ENCODE peak calls at places on chromosomes 12 and 14, in seven cellular contexts. One of them, this sample, is unnamed.

GRCh38 chr12:131261906-131262305 is 308.2 kb downstream of the ADGRD1 start:
- DNase-seq in Panc1: no peak
- DNase-seq in BJ: no peak
- DNase-seq in cardiac fibroblast: no peak
- DNase-seq in GM23338: no peak
- DNase-seq in lower lobe of right lung: peak
- DNase-seq in fibroblast of the aortic adventitia: no peak
- DNase-seq in this sample: no peak

GRCh38 chr12:109654357-109654756 is 59.3 kb upstream of the FAM222A start:
- DNase-seq in lower lobe of right lung: no peak
- DNase-seq in fibroblast of the aortic adventitia: no peak
- DNase-seq in cardiac fibroblast: no peak
- DNase-seq in GM23338: no peak
- DNase-seq in Panc1: no peak
- DNase-seq in BJ: no peak
- DNase-seq in this sample: no peak

GRCh38 chr14:102215071-102215470 is 75.4 kb downstream of the WDR20 start:
- DNase-seq in fibroblast of the aortic adventitia: peak
- DNase-seq in BJ: no peak
- DNase-seq in Panc1: no peak
- DNase-seq in GM23338: no peak
- DNase-seq in lower lobe of right lung: no peak
- DNase-seq in cardiac fibroblast: peak
- DNase-seq in this sample: peak

GRCh38 chr12:30026621-30027234 is 243.0 kb upstream of the TMTC1 start:
- DNase-seq in Panc1: no peak
- DNase-seq in cardiac fibroblast: peak
- DNase-seq in BJ: peak
- DNase-seq in lower lobe of right lung: no peak
- DNase-seq in GM23338: no peak
- DNase-seq in fibroblast of the aortic adventitia: peak
- DNase-seq in this sample: peak

GRCh38 chr12:62808166-62808879 is 126.6 kb downstream of the PPM1H start:
- DNase-seq in cardiac fibroblast: no peak
- DNase-seq in Panc1: no peak
- DNase-seq in BJ: no peak
- DNase-seq in fibroblast of the aortic adventitia: no peak
- DNase-seq in lower lobe of right lung: no peak
- DNase-seq in GM23338: no peak
- DNase-seq in this sample: no peak

GRCh38 chr12:39102474-39103209 is 197.3 kb upstream of the CPNE8 start:
- DNase-seq in lower lobe of right lung: no peak
- DNase-seq in BJ: no peak
- DNase-seq in Panc1: no peak
- DNase-seq in GM23338: no peak
- DNase-seq in fibroblast of the aortic adventitia: peak
- DNase-seq in cardiac fibroblast: peak
- DNase-seq in this sample: peak

GRCh38 chr12:32903763-32904162 is 7.2 kb upstream of the PKP2 start:
- DNase-seq in cardiac fibroblast: no peak
- DNase-seq in BJ: no peak
- DNase-seq in lower lobe of right lung: no peak
- DNase-seq in GM23338: no peak
- DNase-seq in fibroblast of the aortic adventitia: no peak
- DNase-seq in Panc1: no peak
- DNase-seq in this sample: no peak

GRCh38 chr14:59463773-59464650 is 1.2 kb downstream of the GPR135 start:
- DNase-seq in fibroblast of the aortic adventitia: no peak
- DNase-seq in GM23338: peak
- DNase-seq in lower lobe of right lung: peak
- DNase-seq in Panc1: no peak
- DNase-seq in BJ: no peak
- DNase-seq in cardiac fibroblast: peak
- DNase-seq in this sample: no peak

GRCh38 chr12:21710944-21711343 is 53.3 kb upstream of the LDHB start:
- DNase-seq in fibroblast of the aortic adventitia: peak
- DNase-seq in GM23338: no peak
- DNase-seq in Panc1: no peak
- DNase-seq in cardiac fibroblast: peak
- DNase-seq in BJ: no peak
- DNase-seq in lower lobe of right lung: no peak
- DNase-seq in this sample: no peak

GRCh38 chr14:64507376-64508156 is 3.0 kb downstream of the ZBTB1 start:
- DNase-seq in Panc1: no peak
- DNase-seq in lower lobe of right lung: no peak
- DNase-seq in BJ: no peak
- DNase-seq in cardiac fibroblast: peak
- DNase-seq in fibroblast of the aortic adventitia: no peak
- DNase-seq in GM23338: no peak
- DNase-seq in this sample: no peak

GRCh38 chr14:101019974-101020710 is 116.6 kb upstream of the RTL1 start:
- DNase-seq in BJ: no peak
- DNase-seq in cardiac fibroblast: no peak
- DNase-seq in Panc1: no peak
- DNase-seq in lower lobe of right lung: no peak
- DNase-seq in GM23338: no peak
- DNase-seq in fibroblast of the aortic adventitia: no peak
- DNase-seq in this sample: no peak

GRCh38 chr12:49827351-49828099 is 688 bp downstream of the NCKAP5L start:
- DNase-seq in GM23338: peak
- DNase-seq in BJ: no peak
- DNase-seq in lower lobe of right lung: peak
- DNase-seq in cardiac fibroblast: peak
- DNase-seq in Panc1: no peak
- DNase-seq in fibroblast of the aortic adventitia: peak
- DNase-seq in this sample: no peak

GRCh38 chr12:57479043-57479375 is 657 bp downstream of the ARHGAP9 start:
- DNase-seq in BJ: no peak
- DNase-seq in lower lobe of right lung: no peak
- DNase-seq in GM23338: no peak
- DNase-seq in Panc1: no peak
- DNase-seq in fibroblast of the aortic adventitia: no peak
- DNase-seq in cardiac fibroblast: no peak
- DNase-seq in this sample: no peak

GRCh38 chr14:62101189-62101588 is 339.0 kb downstream of the SNAPC1 start:
- DNase-seq in Panc1: no peak
- DNase-seq in GM23338: no peak
- DNase-seq in lower lobe of right lung: no peak
- DNase-seq in BJ: no peak
- DNase-seq in fibroblast of the aortic adventitia: no peak
- DNase-seq in cardiac fibroblast: no peak
- DNase-seq in this sample: no peak

GRCh38 chr14:20428010-20428365 is 8.0 kb downstream of the KLHL33 start:
- DNase-seq in BJ: no peak
- DNase-seq in cardiac fibroblast: no peak
- DNase-seq in GM23338: no peak
- DNase-seq in Panc1: no peak
- DNase-seq in lower lobe of right lung: no peak
- DNase-seq in fibroblast of the aortic adventitia: no peak
- DNase-seq in this sample: no peak

GRCh38 chr12:104656921-104657320 is 200.2 kb downstream of the CHST11 start:
- DNase-seq in lower lobe of right lung: no peak
- DNase-seq in Panc1: no peak
- DNase-seq in GM23338: no peak
- DNase-seq in fibroblast of the aortic adventitia: peak
- DNase-seq in cardiac fibroblast: peak
- DNase-seq in BJ: no peak
- DNase-seq in this sample: no peak

GRCh38 chr14:45664668-45665356 is 411.8 kb upstream of the MIS18BP1 start:
- DNase-seq in lower lobe of right lung: no peak
- DNase-seq in fibroblast of the aortic adventitia: no peak
- DNase-seq in cardiac fibroblast: no peak
- DNase-seq in Panc1: no peak
- DNase-seq in GM23338: peak
- DNase-seq in BJ: no peak
- DNase-seq in this sample: no peak

GRCh38 chr12:88600272-88600671 is 20.0 kb upstream of the KITLG start:
- DNase-seq in fibroblast of the aortic adventitia: peak
- DNase-seq in BJ: peak
- DNase-seq in GM23338: no peak
- DNase-seq in cardiac fibroblast: peak
- DNase-seq in lower lobe of right lung: no peak
- DNase-seq in Panc1: no peak
- DNase-seq in this sample: no peak

GRCh38 chr14:101986953-101987352 is 22.6 kb downstream of the DYNC1H1 start:
- DNase-seq in fibroblast of the aortic adventitia: no peak
- DNase-seq in cardiac fibroblast: no peak
- DNase-seq in BJ: no peak
- DNase-seq in Panc1: no peak
- DNase-seq in lower lobe of right lung: no peak
- DNase-seq in GM23338: no peak
- DNase-seq in this sample: no peak

DNA sequence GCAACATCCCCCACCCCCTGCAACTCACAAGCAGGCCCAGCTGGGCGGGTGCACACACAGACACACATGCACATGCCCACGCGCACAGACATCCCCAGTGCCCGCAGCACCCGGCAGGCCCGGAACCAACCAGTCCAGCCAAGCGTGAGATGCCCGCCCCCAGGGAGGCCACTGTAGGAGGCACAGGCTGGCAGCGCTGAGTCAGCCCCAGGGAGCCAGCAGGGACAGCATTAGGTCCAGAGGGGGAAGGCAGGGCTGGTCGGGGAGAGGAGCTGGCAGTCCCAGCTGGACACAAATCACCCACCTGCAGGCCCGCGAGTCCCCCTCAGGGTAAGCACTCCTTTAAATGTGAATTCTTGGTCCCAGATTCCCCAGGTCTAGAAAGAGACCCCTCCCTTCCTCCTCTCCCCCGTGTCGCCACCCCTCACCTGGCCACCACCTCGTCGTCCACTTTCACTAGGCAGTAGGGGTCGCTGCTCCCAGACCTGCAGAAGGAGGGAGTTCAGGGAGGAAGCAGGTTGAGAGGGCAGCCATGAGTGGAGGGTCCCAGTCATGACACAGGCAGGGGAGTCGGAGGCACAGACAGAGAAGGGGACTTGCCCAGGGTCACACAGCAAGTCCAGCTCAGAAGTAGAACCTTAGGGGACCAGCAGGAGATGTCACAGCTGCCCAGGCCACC is 5.0 kb downstream of the RASAL1 start:
- DNase-seq in GM23338: peak
- DNase-seq in lower lobe of right lung: peak
- DNase-seq in BJ: no peak
- DNase-seq in Panc1: no peak
- DNase-seq in cardiac fibroblast: no peak
- DNase-seq in fibroblast of the aortic adventitia: no peak
- DNase-seq in this sample: no peak
- TF ChIP-seq CTCF in GM23338: peak
- TF ChIP-seq CTCF in lower lobe of right lung: peak
- TF ChIP-seq CTCF in BJ: no peak
- TF ChIP-seq CTCF in Panc1: peak
- TF ChIP-seq CTCF in cardiac fibroblast: no peak
- TF ChIP-seq CTCF in fibroblast of the aortic adventitia: no peak
- TF ChIP-seq CTCF in this sample: peak

GRCh38 chr12:94152292-94153083 is 4.1 kb downstream of the PLXNC1 start:
- DNase-seq in Panc1: no peak
- DNase-seq in cardiac fibroblast: no peak
- DNase-seq in fibroblast of the aortic adventitia: no peak
- DNase-seq in BJ: no peak
- DNase-seq in GM23338: no peak
- DNase-seq in lower lobe of right lung: no peak
- DNase-seq in this sample: no peak

GRCh38 chr12:94163850-94164249 is 15.5 kb downstream of the PLXNC1 start:
- DNase-seq in cardiac fibroblast: no peak
- DNase-seq in BJ: no peak
- DNase-seq in fibroblast of the aortic adventitia: no peak
- DNase-seq in GM23338: no peak
- DNase-seq in Panc1: no peak
- DNase-seq in lower lobe of right lung: no peak
- DNase-seq in this sample: no peak

GRCh38 chr12:94162108-94162507 is 13.7 kb downstream of the PLXNC1 start:
- DNase-seq in cardiac fibroblast: no peak
- DNase-seq in fibroblast of the aortic adventitia: no peak
- DNase-seq in BJ: no peak
- DNase-seq in GM23338: no peak
- DNase-seq in lower lobe of right lung: no peak
- DNase-seq in Panc1: no peak
- DNase-seq in this sample: no peak

DNA sequence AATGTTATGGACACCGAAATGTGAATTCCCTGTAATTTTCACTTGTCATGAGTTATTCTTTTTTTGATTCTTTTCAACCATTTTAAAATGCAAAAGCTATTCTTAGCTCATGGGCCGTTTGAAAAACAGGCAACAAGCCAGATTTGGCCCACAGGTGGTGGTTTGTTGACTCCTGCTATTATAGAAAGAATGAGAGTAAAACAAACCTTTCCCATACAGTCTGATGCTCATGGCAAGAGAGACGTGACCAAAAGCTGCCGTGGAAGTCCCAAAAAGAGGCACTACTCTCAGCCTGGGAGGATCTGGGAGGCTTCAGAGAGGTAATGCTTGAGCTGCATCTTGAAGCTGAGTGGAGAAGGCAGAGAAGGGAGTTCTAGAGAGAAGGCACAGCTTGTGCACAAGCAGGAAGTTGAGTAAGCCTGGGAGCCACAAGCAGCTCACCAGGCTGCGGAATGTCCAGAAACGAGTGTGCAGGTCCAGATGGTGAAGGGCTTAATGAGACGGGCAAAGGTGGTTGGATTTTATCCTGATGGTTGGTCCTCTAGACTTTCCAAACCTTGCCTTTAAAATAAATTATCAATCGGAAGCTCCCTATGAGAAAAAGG is 9.6 kb downstream of the PLXNC1 start:
- DNase-seq in lower lobe of right lung: no peak
- DNase-seq in Panc1: no peak
- DNase-seq in BJ: no peak
- DNase-seq in fibroblast of the aortic adventitia: no peak
- DNase-seq in GM23338: no peak
- DNase-seq in cardiac fibroblast: no peak
- DNase-seq in this sample: no peak
- H3K4me3 ChIP-seq in lower lobe of right lung: no peak
- H3K4me3 ChIP-seq in Panc1: no peak
- H3K4me3 ChIP-seq in BJ: no peak
- H3K4me3 ChIP-seq in fibroblast of the aortic adventitia: no peak
- H3K4me3 ChIP-seq in GM23338: no peak
- H3K4me3 ChIP-seq in cardiac fibroblast: no peak
- H3K4me3 ChIP-seq in this sample: no peak

GRCh38 chr12:96239711-96240234 is 45.6 kb downstream of the ELK3 start:
- DNase-seq in Panc1: no peak
- DNase-seq in GM23338: no peak
- DNase-seq in cardiac fibroblast: peak
- DNase-seq in fibroblast of the aortic adventitia: no peak
- DNase-seq in lower lobe of right lung: no peak
- DNase-seq in BJ: no peak
- DNase-seq in this sample: no peak
- TF ChIP-seq CTCF in Panc1: no peak
- TF ChIP-seq CTCF in GM23338: no peak
- TF ChIP-seq CTCF in cardiac fibroblast: no peak
- TF ChIP-seq CTCF in fibroblast of the aortic adventitia: no peak
- TF ChIP-seq CTCF in lower lobe of right lung: no peak
- TF ChIP-seq CTCF in BJ: no peak
- TF ChIP-seq CTCF in this sample: no peak

GRCh38 chr12:83389237-83389996 is 702.7 kb downstream of the TMTC2 start:
- DNase-seq in GM23338: peak
- DNase-seq in BJ: no peak
- DNase-seq in fibroblast of the aortic adventitia: no peak
- DNase-seq in Panc1: no peak
- DNase-seq in cardiac fibroblast: no peak
- DNase-seq in lower lobe of right lung: peak
- DNase-seq in this sample: no peak

GRCh38 chr12:83388551-83388950 is 701.8 kb downstream of the TMTC2 start:
- DNase-seq in GM23338: no peak
- DNase-seq in Panc1: no peak
- DNase-seq in fibroblast of the aortic adventitia: no peak
- DNase-seq in lower lobe of right lung: no peak
- DNase-seq in BJ: no peak
- DNase-seq in cardiac fibroblast: no peak
- DNase-seq in this sample: no peak

GRCh38 chr12:83390186-83390585 is 703.5 kb downstream of the TMTC2 start:
- DNase-seq in cardiac fibroblast: no peak
- DNase-seq in BJ: no peak
- DNase-seq in Panc1: no peak
- DNase-seq in GM23338: no peak
- DNase-seq in fibroblast of the aortic adventitia: no peak
- DNase-seq in lower lobe of right lung: no peak
- DNase-seq in this sample: no peak
- H3K4me3 ChIP-seq in cardiac fibroblast: no peak
- H3K4me3 ChIP-seq in BJ: no peak
- H3K4me3 ChIP-seq in Panc1: no peak
- H3K4me3 ChIP-seq in GM23338: no peak
- H3K4me3 ChIP-seq in fibroblast of the aortic adventitia: no peak
- H3K4me3 ChIP-seq in lower lobe of right lung: no peak
- H3K4me3 ChIP-seq in this sample: no peak

This sample was measured in kidney epithelial cell.